ENCODE peak calls at places on chromosomes 16 and 17, in ten cellular contexts. S is T-helper 9 cell; Q is DND-41; P is non-pigmented ciliary epithelial cell; J is neural progenitor cell; F is nephron progenitor cell; Y is stimulated activated CD4-positive, alpha-beta T cell treated with anti-CD3 and anti-CD28 coated beads, Interleukin-1b, Interleukin-23, amount 100 ng/mL, for 1 hour; U is NAMALWA; I is cardiac fibroblast; E is brain microvascular endothelial cell. G is an unnamed sample.

GRCh38 chr16:66958857-66959644 is 2.0 kb upstream of the CES3 start:
- DNase-seq in S (no peak), Q (no peak), P (no peak), J (no peak), F (no peak), Y (no peak), U (no peak), I (no peak), E (no peak), G (no peak)

GRCh38 chr16:88961031-88961430 is 16.0 kb downstream of the CBFA2T3 start:
- DNase-seq in S (no peak), Q (no peak), P (no peak), J (no peak), F (no peak), Y (no peak), U (no peak), I (no peak), E (no peak), G (no peak)

GRCh38 chr17:31422443-31422842 is 31.0 kb downstream of the RAB11FIP4 start:
- DNase-seq in S (no peak), Q (no peak), P (no peak), J (no peak), F (no peak), Y (no peak), U (no peak), I (no peak), E (no peak), G (no peak)

GRCh38 chr16:77307764-77308561 is 108.8 kb downstream of the SYCE1L start:
- DNase-seq in S (no peak), Q (no peak), P (peak), J (no peak), F (no peak), Y (no peak), U (no peak), I (peak), E (peak), G (no peak)

GRCh38 chr17:2122641-2123302 is 67.9 kb downstream of the HIC1 start:
- DNase-seq in S (no peak), Q (no peak), P (no peak), J (peak), F (no peak), Y (no peak), U (no peak), I (peak), E (peak), G (no peak)

GRCh38 chr16:83937922-83938875 is 14.8 kb upstream of the OSGIN1 start:
- DNase-seq in S (no peak), Q (no peak), P (no peak), J (no peak), F (no peak), Y (no peak), U (no peak), I (no peak), E (no peak), G (no peak)

GRCh38 chr17:61248399-61248798 is 151.2 kb upstream of the TBX2 start:
- DNase-seq in S (no peak), Q (no peak), P (no peak), J (no peak), F (no peak), Y (no peak), U (no peak), I (no peak), E (no peak), G (no peak)

GRCh38 chr17:1486802-1487695 is 5.4 kb downstream of the MYO1C start:
- DNase-seq in S (peak), Q (peak), P (no peak), J (peak), F (peak), Y (peak), U (peak), I (peak), E (peak), G (peak)

GRCh38 chr17:63405741-63406261 is 40.3 kb downstream of the CYB561 start:
- DNase-seq in S (no peak), Q (no peak), P (peak), J (peak), F (no peak), Y (no peak), U (peak), I (peak), E (peak), G (peak)

GRCh38 chr17:41717408-41718286 is 5.5 kb downstream of the GAST start:
- DNase-seq in S (no peak), Q (no peak), P (no peak), J (no peak), F (no peak), Y (no peak), U (no peak), I (peak), E (no peak), G (no peak)

GRCh38 chr16:84768061-84768797 is 51.6 kb upstream of the CRISPLD2 start:
- DNase-seq in S (no peak), Q (no peak), P (no peak), J (no peak), F (no peak), Y (no peak), U (no peak), I (no peak), E (no peak), G (peak)

GRCh38 chr16:11100239-11100750 is 155.7 kb downstream of the SOCS1 start:
- DNase-seq in S (no peak), Q (no peak), P (peak), J (peak), F (peak), Y (no peak), U (peak), I (peak), E (peak), G (no peak)

GRCh38 chr17:39553326-39553945 is 54.3 kb downstream of the NEUROD2 start:
- DNase-seq in S (no peak), Q (no peak), P (no peak), J (no peak), F (no peak), Y (no peak), U (no peak), I (peak), E (peak), G (no peak)

GRCh38 chr17:3911271-3912053 is 4.8 kb downstream of the P2RX1 start:
- DNase-seq in S (peak), Q (peak), P (no peak), J (no peak), F (no peak), Y (no peak), U (peak), I (no peak), E (no peak), G (peak)

GRCh38 chr17:7147772-7148171 is 31.4 kb downstream of the ASGR1 start:
- DNase-seq in S (no peak), Q (no peak), P (no peak), J (no peak), F (no peak), Y (no peak), U (no peak), I (no peak), E (no peak), G (no peak)

GRCh38 chr17:30292490-30292858 is 730 bp upstream of the BLMH start:
- DNase-seq in S (no peak), Q (no peak), P (no peak), J (no peak), F (no peak), Y (no peak), U (no peak), I (no peak), E (no peak), G (no peak)

GRCh38 chr16:27189335-27189972 is 13.9 kb upstream of the KDM8 start:
- DNase-seq in S (no peak), Q (no peak), P (no peak), J (peak), F (peak), Y (no peak), U (no peak), I (no peak), E (no peak), G (no peak)

GRCh38 chr16:23863511-23864422 is 28.0 kb downstream of the PRKCB start:
- DNase-seq in S (no peak), Q (peak), P (no peak), J (no peak), F (no peak), Y (no peak), U (peak), I (no peak), E (no peak), G (peak)

GRCh38 chr16:66266436-66267286 is 99.8 kb upstream of the CDH5 start:
- DNase-seq in S (no peak), Q (no peak), P (no peak), J (peak), F (peak), Y (no peak), U (no peak), I (peak), E (peak), G (no peak)

GRCh38 chr17:2808367-2809335 is 12.4 kb downstream of the RAP1GAP2 start:
- DNase-seq in S (no peak), Q (no peak), P (no peak), J (no peak), F (no peak), Y (no peak), U (no peak), I (no peak), E (no peak), G (no peak)